ENCODE peak calls at places on chromosomes 3 and 15, in four cellular contexts. M is effector memory CD4-positive, alpha-beta T cell; U is prostate gland; V is GM23248. Z is an unnamed sample. For H3K9me3, the result is how much of the 10 kb centered on the place peaks cover.

GRCh38 chr3:77370413-77370812 is 330.5 kb downstream of the ROBO2 start:
- DNase-seq in M (no peak), U (no peak), V (peak), Z (no peak)

GRCh38 chr15:70892002-70892911 is at the start of the genes LRRC49 and THAP10:
- DNase-seq in M (peak), U (peak), V (peak), Z (no peak)

GRCh38 chr15:38163651-38164050 is 89.0 kb upstream of the SPRED1 start:
- DNase-seq in M (no peak), U (no peak), V (no peak), Z (no peak)

GRCh38 chr3:15638193-15638890 is 36.8 kb downstream of the BTD start:
- DNase-seq in M (no peak), U (no peak), V (peak), Z (no peak)

GRCh38 chr15:78421241-78421994 is 16.6 kb upstream of the IREB2 start:
- DNase-seq in M (no peak), U (no peak), V (peak), Z (no peak)

GRCh38 chr3:11074441-11074840 is 79.9 kb upstream of the HRH1 start:
- DNase-seq in M (no peak), U (no peak), V (no peak), Z (no peak)

GRCh38 chr3:191809326-191809949 is 348.5 kb downstream of the PYDC2 start:
- DNase-seq in M (no peak), U (no peak), V (no peak), Z (no peak)

GRCh38 chr15:89115547-89115946 is 27.3 kb downstream of the ABHD2 start:
- DNase-seq in M (no peak), U (peak), V (no peak), Z (no peak)

GRCh38 chr15:85313339-85313738 is 67.1 kb upstream of the AKAP13 start:
- DNase-seq in M (no peak), U (no peak), V (no peak), Z (no peak)

GRCh38 chr3:79175870-79176269 is 591.9 kb downstream of the ROBO1 start:
- DNase-seq in M (no peak), U (no peak), V (no peak), Z (no peak)

GRCh38 chr3:178703268-178703975 is 167.2 kb downstream of the KCNMB2 start:
- DNase-seq in M (no peak), U (no peak), V (peak), Z (no peak)

GRCh38 chr3:13105851-13106250 is 32.6 kb upstream of the IQSEC1 start:
- DNase-seq in M (no peak), U (no peak), V (no peak), Z (no peak)

GRCh38 chr15:100284701-100285100 is 57.1 kb downstream of the ADAMTS17 start:
- DNase-seq in M (no peak), U (peak), V (no peak), Z (no peak)

GRCh38 chr3:12990781-12991480 is 82.3 kb downstream of the IQSEC1 start:
- DNase-seq in M (no peak), U (no peak), V (peak), Z (no peak)

GRCh38 chr3:75727985-75728384 is 57.4 kb downstream of the ZNF717 start:
- DNase-seq in M (no peak), U (no peak), V (no peak), Z (no peak)
- H3K9me3 ChIP-seq in M (under half), U (under half), V (under half), Z (under half)

GRCh38 chr3:169238562-169238961 is 424.9 kb downstream of the MECOM start:
- DNase-seq in M (no peak), U (no peak), V (no peak), Z (no peak)

GRCh38 chr3:169241575-169241927 is 422.0 kb downstream of the MECOM start:
- DNase-seq in M (no peak), U (no peak), V (peak), Z (no peak)

GRCh38 chr3:169240786-169241486 is 422.6 kb downstream of the MECOM start:
- DNase-seq in M (no peak), U (no peak), V (no peak), Z (no peak)

GRCh38 chr3:169241928-169242751 is 421.4 kb downstream of the MECOM start:
- DNase-seq in M (no peak), U (no peak), V (peak), Z (no peak)

GRCh38 chr3:169239756-169240155 is 423.8 kb downstream of the MECOM start:
- DNase-seq in M (no peak), U (no peak), V (no peak), Z (no peak)
- H3K9me3 ChIP-seq in M (under half), U (under half), V (under half), Z (under half)

DNA sequence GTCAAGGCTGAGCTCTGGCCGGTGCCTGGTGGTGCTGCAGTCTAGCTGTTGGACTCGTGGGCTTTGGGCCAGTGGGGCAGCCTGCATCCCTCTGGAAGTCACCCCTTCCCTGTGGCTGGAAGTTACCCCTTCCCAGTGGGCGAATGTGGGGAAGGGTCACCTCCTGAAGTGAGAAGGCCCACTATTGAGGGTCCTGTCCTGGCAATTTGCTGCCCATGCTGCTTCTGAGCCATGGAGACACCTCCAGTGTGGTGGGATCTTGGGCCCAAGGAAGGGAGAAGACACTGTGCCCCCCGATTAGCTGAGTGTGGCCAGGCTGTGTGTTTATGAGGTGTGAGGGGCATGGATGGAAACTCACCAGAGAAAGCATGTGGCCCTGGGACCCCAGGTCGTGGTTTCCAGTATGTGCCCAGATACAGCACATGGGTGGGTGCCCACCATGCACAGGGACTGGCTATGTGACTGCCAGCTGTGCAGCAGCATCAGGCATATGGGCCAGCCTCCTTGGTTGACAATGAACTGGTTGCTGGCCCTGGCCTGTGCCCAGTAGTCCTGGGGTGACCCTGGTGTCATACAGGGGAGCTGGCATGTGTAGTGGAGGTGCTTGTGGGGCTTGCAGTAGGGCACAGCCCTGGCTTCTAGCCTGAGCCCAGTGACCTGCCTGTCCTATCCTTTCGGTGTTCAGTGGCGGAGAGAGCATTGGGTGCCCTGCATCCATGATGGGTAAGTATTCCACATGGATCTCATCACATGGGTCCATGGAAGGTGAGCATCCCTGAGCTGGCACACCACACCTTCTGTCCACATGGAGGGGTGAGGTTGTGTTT is 221.2 kb downstream of the SNRPN start:
- DNase-seq in M (no peak), U (no peak), V (no peak), Z (peak)
- H3K9me3 ChIP-seq in M (under half), U (under half), V (under half), Z (under half)

DNA sequence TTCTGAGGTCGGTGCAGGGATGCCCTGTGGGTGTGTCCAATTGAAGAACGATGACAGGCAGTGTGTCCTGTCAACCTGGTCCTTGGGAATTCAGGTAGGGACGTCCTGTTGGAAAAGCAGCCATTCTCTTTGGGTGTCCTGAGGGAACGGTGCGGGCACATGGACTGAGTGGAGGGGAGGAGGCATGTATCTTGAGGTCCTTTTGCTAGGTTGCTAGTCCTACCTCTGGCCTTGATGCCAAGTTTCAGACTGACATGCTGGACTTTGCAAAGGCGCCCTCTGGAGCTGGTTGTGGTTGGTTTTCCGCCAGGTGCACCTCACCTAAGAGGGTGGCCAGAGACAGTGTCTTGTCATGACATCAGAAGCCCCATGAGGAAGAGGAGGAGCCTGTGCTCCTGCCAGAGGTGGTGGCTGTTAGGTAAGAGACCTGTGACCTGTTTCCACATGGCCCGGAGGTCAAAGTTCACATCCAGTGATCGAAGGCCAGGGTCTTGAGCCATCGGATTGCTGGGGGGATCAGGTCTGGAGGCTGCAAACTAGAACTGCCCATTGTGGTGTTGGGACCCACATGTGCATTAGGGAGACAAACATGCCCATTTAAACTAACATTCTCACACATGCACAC is 106.3 kb downstream of the SNRPN start:
- DNase-seq in M (no peak), U (no peak), V (no peak), Z (no peak)
- H3K9me3 ChIP-seq in M (half or more), U (under half), V (under half), Z (half or more)

GRCh38 chr15:36758800-36759199 is 179.4 kb downstream of the CDIN1 start:
- DNase-seq in M (no peak), U (no peak), V (no peak), Z (no peak)

GRCh38 chr15:36753173-36753572 is 173.7 kb downstream of the CDIN1 start:
- DNase-seq in M (no peak), U (no peak), V (no peak), Z (no peak)

GRCh38 chr15:36757189-36757814 is 177.9 kb downstream of the CDIN1 start:
- DNase-seq in M (no peak), U (no peak), V (peak), Z (no peak)

GRCh38 chr15:36756707-36757106 is 177.3 kb downstream of the CDIN1 start:
- DNase-seq in M (no peak), U (no peak), V (no peak), Z (no peak)

GRCh38 chr15:36755341-36755740 is 175.9 kb downstream of the CDIN1 start:
- DNase-seq in M (no peak), U (no peak), V (no peak), Z (no peak)
- H3K9me3 ChIP-seq in M (under half), U (under half), V (under half), Z (under half)

GRCh38 chr15:25186906-25187645 is 232.3 kb downstream of the SNRPN start:
- DNase-seq in M (no peak), U (no peak), V (no peak), Z (no peak)

GRCh38 chr15:25186411-25186810 is 231.6 kb downstream of the SNRPN start:
- DNase-seq in M (no peak), U (no peak), V (no peak), Z (no peak)

GRCh38 chr15:25189551-25189950 is 234.8 kb downstream of the SNRPN start:
- DNase-seq in M (no peak), U (no peak), V (no peak), Z (no peak)

GRCh38 chr15:25188551-25189101 is 233.8 kb downstream of the SNRPN start:
- DNase-seq in M (no peak), U (no peak), V (no peak), Z (no peak)

GRCh38 chr15:25188051-25188450 is 233.3 kb downstream of the SNRPN start:
- DNase-seq in M (no peak), U (no peak), V (no peak), Z (no peak)
- H3K9me3 ChIP-seq in M (under half), U (under half), V (under half), Z (under half)

DNA sequence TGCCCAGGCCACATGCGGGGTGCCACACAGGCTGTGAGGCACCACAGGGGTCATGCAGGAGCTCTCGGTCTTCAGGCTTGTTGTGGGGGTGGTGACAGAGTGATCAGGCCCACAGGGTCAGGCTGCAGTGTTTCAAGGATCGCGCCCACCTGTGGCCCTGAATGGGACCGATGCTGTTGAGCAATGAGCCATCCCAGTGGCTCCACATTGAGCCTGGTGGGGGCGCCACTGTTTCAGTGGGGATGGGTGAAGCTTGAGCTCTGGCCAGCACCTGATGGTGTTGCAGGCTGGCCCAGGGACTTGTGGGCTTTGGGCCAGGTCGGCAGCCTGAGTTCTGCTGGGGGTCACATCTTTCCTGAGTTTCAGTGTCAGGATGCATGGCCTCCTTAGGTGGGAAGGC is 230.1 kb downstream of the UBE3A start:
- DNase-seq in M (no peak), U (no peak), V (no peak), Z (no peak)
- H3K9me3 ChIP-seq in M (under half), U (under half), V (under half), Z (under half)